ENCODE peak calls at places on chromosomes 6 and 20, in seven cellular contexts. One of them, this sample, is unnamed.

GRCh38 chr20:14717124-14718004 is 380.0 kb upstream of the FLRT3 start:
- DNase-seq in cardiac fibroblast: no peak
- DNase-seq in CD8-positive, alpha-beta T cell: no peak
- DNase-seq in bronchial epithelial cell: no peak
- DNase-seq in fibroblast of the aortic adventitia: no peak
- DNase-seq in AG10803: no peak
- DNase-seq in left lung: no peak
- DNase-seq in this sample: no peak

GRCh38 chr6:136535017-136535416 is 15.2 kb downstream of the MAP7 start:
- DNase-seq in cardiac fibroblast: no peak
- DNase-seq in CD8-positive, alpha-beta T cell: no peak
- DNase-seq in bronchial epithelial cell: no peak
- DNase-seq in fibroblast of the aortic adventitia: no peak
- DNase-seq in AG10803: no peak
- DNase-seq in left lung: no peak
- DNase-seq in this sample: no peak

GRCh38 chr6:116876635-116877611 is at the start of gene RFX6:
- DNase-seq in cardiac fibroblast: no peak
- DNase-seq in CD8-positive, alpha-beta T cell: no peak
- DNase-seq in bronchial epithelial cell: no peak
- DNase-seq in fibroblast of the aortic adventitia: no peak
- DNase-seq in AG10803: no peak
- DNase-seq in left lung: peak; percentile 29
- DNase-seq in this sample: no peak

GRCh38 chr6:44416103-44416502 is 28.6 kb downstream of the CDC5L start:
- DNase-seq in cardiac fibroblast: peak; percentile 34
- DNase-seq in CD8-positive, alpha-beta T cell: no peak
- DNase-seq in bronchial epithelial cell: peak; percentile 41
- DNase-seq in fibroblast of the aortic adventitia: peak; percentile 41
- DNase-seq in AG10803: peak; percentile 38
- DNase-seq in left lung: no peak
- DNase-seq in this sample: peak; percentile 36

GRCh38 chr6:34587325-34587724 is 31.2 kb upstream of the SPDEF start:
- DNase-seq in cardiac fibroblast: no peak
- DNase-seq in CD8-positive, alpha-beta T cell: no peak
- DNase-seq in bronchial epithelial cell: peak; percentile 38
- DNase-seq in fibroblast of the aortic adventitia: no peak
- DNase-seq in AG10803: no peak
- DNase-seq in left lung: no peak
- DNase-seq in this sample: no peak

GRCh38 chr20:33298391-33298790 is 15.4 kb downstream of the BPIFB1 start:
- DNase-seq in cardiac fibroblast: no peak
- DNase-seq in CD8-positive, alpha-beta T cell: no peak
- DNase-seq in bronchial epithelial cell: no peak
- DNase-seq in fibroblast of the aortic adventitia: no peak
- DNase-seq in AG10803: no peak
- DNase-seq in left lung: no peak
- DNase-seq in this sample: no peak

GRCh38 chr6:10081075-10081474 is 333.8 kb downstream of the TFAP2A start:
- DNase-seq in cardiac fibroblast: no peak
- DNase-seq in CD8-positive, alpha-beta T cell: no peak
- DNase-seq in bronchial epithelial cell: peak; percentile 57
- DNase-seq in fibroblast of the aortic adventitia: no peak
- DNase-seq in AG10803: no peak
- DNase-seq in left lung: no peak
- DNase-seq in this sample: no peak

GRCh38 chr20:53547664-53548239 is 45.9 kb downstream of the ZNF217 start:
- DNase-seq in cardiac fibroblast: peak; percentile 82
- DNase-seq in CD8-positive, alpha-beta T cell: peak; percentile 26
- DNase-seq in bronchial epithelial cell: peak; percentile 58
- DNase-seq in fibroblast of the aortic adventitia: peak; percentile 81
- DNase-seq in AG10803: peak; percentile 74
- DNase-seq in left lung: no peak
- DNase-seq in this sample: peak; percentile 84

GRCh38 chr6:52610745-52611355 is 34.0 kb upstream of the TRAM2 start:
- DNase-seq in cardiac fibroblast: peak; percentile 37
- DNase-seq in CD8-positive, alpha-beta T cell: no peak
- DNase-seq in bronchial epithelial cell: peak; percentile 70
- DNase-seq in fibroblast of the aortic adventitia: no peak
- DNase-seq in AG10803: peak; percentile 54
- DNase-seq in left lung: no peak
- DNase-seq in this sample: no peak

GRCh38 chr6:31582230-31582601 is at the start of gene LTB:
- DNase-seq in cardiac fibroblast: no peak
- DNase-seq in CD8-positive, alpha-beta T cell: peak; percentile 80
- DNase-seq in bronchial epithelial cell: no peak
- DNase-seq in fibroblast of the aortic adventitia: no peak
- DNase-seq in AG10803: no peak
- DNase-seq in left lung: no peak
- DNase-seq in this sample: no peak

GRCh38 chr6:36827261-36828079 is 11.8 kb downstream of the CPNE5 start:
- DNase-seq in cardiac fibroblast: peak; percentile 92
- DNase-seq in CD8-positive, alpha-beta T cell: no peak
- DNase-seq in bronchial epithelial cell: peak; percentile 55
- DNase-seq in fibroblast of the aortic adventitia: peak; percentile 82
- DNase-seq in AG10803: peak; percentile 54
- DNase-seq in left lung: peak; percentile 59
- DNase-seq in this sample: peak; percentile 95

GRCh38 chr6:11197175-11197535 is 35.3 kb downstream of the NEDD9 start:
- DNase-seq in cardiac fibroblast: peak; percentile 92
- DNase-seq in CD8-positive, alpha-beta T cell: no peak
- DNase-seq in bronchial epithelial cell: no peak
- DNase-seq in fibroblast of the aortic adventitia: peak; percentile 77
- DNase-seq in AG10803: peak; percentile 97
- DNase-seq in left lung: no peak
- DNase-seq in this sample: peak; percentile 79

GRCh38 chr6:33678932-33679478 is 32.5 kb downstream of the UQCC2 start:
- DNase-seq in cardiac fibroblast: no peak
- DNase-seq in CD8-positive, alpha-beta T cell: no peak
- DNase-seq in bronchial epithelial cell: no peak
- DNase-seq in fibroblast of the aortic adventitia: no peak
- DNase-seq in AG10803: no peak
- DNase-seq in left lung: no peak
- DNase-seq in this sample: no peak

GRCh38 chr20:46011631-46012482 is 3.1 kb downstream of the MMP9 start:
- DNase-seq in cardiac fibroblast: peak; percentile 25
- DNase-seq in CD8-positive, alpha-beta T cell: no peak
- DNase-seq in bronchial epithelial cell: peak; percentile 50
- DNase-seq in fibroblast of the aortic adventitia: no peak
- DNase-seq in AG10803: peak; percentile 10
- DNase-seq in left lung: peak; percentile 77
- DNase-seq in this sample: peak; percentile 46

GRCh38 chr6:85641916-85642773 is 541 bp downstream of the SYNCRIP start:
- DNase-seq in cardiac fibroblast: peak; percentile 55
- DNase-seq in CD8-positive, alpha-beta T cell: peak; percentile 48
- DNase-seq in bronchial epithelial cell: peak; percentile 28
- DNase-seq in fibroblast of the aortic adventitia: peak; percentile 45
- DNase-seq in AG10803: peak; percentile 46
- DNase-seq in left lung: peak; percentile 66
- DNase-seq in this sample: peak; percentile 51

GRCh38 chr6:4008324-4009047 is 70.5 kb downstream of the FAM217A start:
- DNase-seq in cardiac fibroblast: peak; percentile 90
- DNase-seq in CD8-positive, alpha-beta T cell: no peak
- DNase-seq in bronchial epithelial cell: peak; percentile 82
- DNase-seq in fibroblast of the aortic adventitia: peak; percentile 95
- DNase-seq in AG10803: peak; percentile 91
- DNase-seq in left lung: no peak
- DNase-seq in this sample: peak; percentile 90

GRCh38 chr6:50087231-50087954 is 37.7 kb upstream of the DEFB112 start:
- DNase-seq in cardiac fibroblast: peak; percentile 2
- DNase-seq in CD8-positive, alpha-beta T cell: no peak
- DNase-seq in bronchial epithelial cell: peak; percentile 68
- DNase-seq in fibroblast of the aortic adventitia: peak; percentile 8
- DNase-seq in AG10803: peak; percentile 91
- DNase-seq in left lung: no peak
- DNase-seq in this sample: peak; percentile 7

GRCh38 chr6:36858407-36858981 is 16.1 kb downstream of the PPIL1 start:
- DNase-seq in cardiac fibroblast: peak; percentile 85
- DNase-seq in CD8-positive, alpha-beta T cell: no peak
- DNase-seq in bronchial epithelial cell: no peak
- DNase-seq in fibroblast of the aortic adventitia: peak; percentile 93
- DNase-seq in AG10803: peak; percentile 80
- DNase-seq in left lung: no peak
- DNase-seq in this sample: peak; percentile 87

GRCh38 chr6:122719176-122719575 is 60.3 kb upstream of the FABP7 start:
- DNase-seq in cardiac fibroblast: no peak
- DNase-seq in CD8-positive, alpha-beta T cell: no peak
- DNase-seq in bronchial epithelial cell: no peak
- DNase-seq in fibroblast of the aortic adventitia: no peak
- DNase-seq in AG10803: no peak
- DNase-seq in left lung: no peak
- DNase-seq in this sample: no peak

GRCh38 chr6:4093288-4093687 is 14.4 kb upstream of the FAM217A start:
- DNase-seq in cardiac fibroblast: no peak
- DNase-seq in CD8-positive, alpha-beta T cell: no peak
- DNase-seq in bronchial epithelial cell: no peak
- DNase-seq in fibroblast of the aortic adventitia: no peak
- DNase-seq in AG10803: no peak
- DNase-seq in left lung: no peak
- DNase-seq in this sample: no peak

GRCh38 chr6:79111549-79111948 is 33.5 kb upstream of the PHIP start:
- DNase-seq in cardiac fibroblast: no peak
- DNase-seq in CD8-positive, alpha-beta T cell: no peak
- DNase-seq in bronchial epithelial cell: no peak
- DNase-seq in fibroblast of the aortic adventitia: no peak
- DNase-seq in AG10803: no peak
- DNase-seq in left lung: no peak
- DNase-seq in this sample: no peak

GRCh38 chr6:42251500-42251899 is 33.8 kb upstream of the MRPS10 start:
- DNase-seq in cardiac fibroblast: peak; percentile 53
- DNase-seq in CD8-positive, alpha-beta T cell: no peak
- DNase-seq in bronchial epithelial cell: no peak
- DNase-seq in fibroblast of the aortic adventitia: peak; percentile 67
- DNase-seq in AG10803: peak; percentile 87
- DNase-seq in left lung: no peak
- DNase-seq in this sample: no peak

GRCh38 chr6:148258868-148259267 is 83.8 kb upstream of the SASH1 start:
- DNase-seq in cardiac fibroblast: no peak
- DNase-seq in CD8-positive, alpha-beta T cell: no peak
- DNase-seq in bronchial epithelial cell: no peak
- DNase-seq in fibroblast of the aortic adventitia: no peak
- DNase-seq in AG10803: no peak
- DNase-seq in left lung: no peak
- DNase-seq in this sample: no peak

DNA sequence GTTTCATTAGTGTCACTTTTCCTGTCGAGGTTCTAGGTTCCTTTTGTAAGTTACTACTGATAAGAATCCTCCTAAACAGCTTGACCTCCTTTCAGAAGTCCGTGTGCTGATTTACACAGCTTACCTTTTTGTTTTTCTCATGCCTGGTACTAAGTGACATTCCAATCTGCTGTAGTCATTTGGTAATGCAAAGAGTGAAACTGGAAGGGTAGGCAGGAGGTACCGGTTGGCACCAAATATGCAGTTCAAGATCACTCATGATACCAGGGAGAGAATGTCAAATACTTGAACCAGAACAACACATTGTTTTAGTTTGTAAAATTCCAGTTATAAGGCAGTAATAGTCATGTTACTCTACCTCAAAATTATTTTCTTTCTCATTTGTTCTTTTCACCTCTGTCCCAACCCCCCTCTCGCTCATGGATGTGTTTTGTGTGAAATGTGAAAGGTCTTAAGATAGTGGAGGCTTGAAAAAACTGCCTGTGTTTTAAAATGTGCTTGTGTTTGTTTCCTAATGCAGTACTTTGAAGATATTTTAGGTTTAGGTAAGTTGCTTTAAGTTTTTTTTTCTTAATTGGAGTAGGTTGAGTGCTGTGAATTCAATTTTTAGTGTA is 23.2 kb downstream of the AFDN start:
- DNase-seq in cardiac fibroblast: peak; percentile 38
- DNase-seq in CD8-positive, alpha-beta T cell: no peak
- DNase-seq in bronchial epithelial cell: peak; percentile 96
- DNase-seq in fibroblast of the aortic adventitia: no peak
- DNase-seq in AG10803: no peak
- DNase-seq in left lung: no peak
- DNase-seq in this sample: peak; percentile 53
- H3K4me3 ChIP-seq in cardiac fibroblast: no peak overlapping the region
- H3K4me3 ChIP-seq in CD8-positive, alpha-beta T cell: no peak overlapping the region
- H3K4me3 ChIP-seq in bronchial epithelial cell: no peak overlapping the region
- H3K4me3 ChIP-seq in fibroblast of the aortic adventitia: no peak overlapping the region
- H3K4me3 ChIP-seq in AG10803: no peak overlapping the region
- H3K4me3 ChIP-seq in left lung: no peak overlapping the region
- H3K4me3 ChIP-seq in this sample: no peak overlapping the region

DNA sequence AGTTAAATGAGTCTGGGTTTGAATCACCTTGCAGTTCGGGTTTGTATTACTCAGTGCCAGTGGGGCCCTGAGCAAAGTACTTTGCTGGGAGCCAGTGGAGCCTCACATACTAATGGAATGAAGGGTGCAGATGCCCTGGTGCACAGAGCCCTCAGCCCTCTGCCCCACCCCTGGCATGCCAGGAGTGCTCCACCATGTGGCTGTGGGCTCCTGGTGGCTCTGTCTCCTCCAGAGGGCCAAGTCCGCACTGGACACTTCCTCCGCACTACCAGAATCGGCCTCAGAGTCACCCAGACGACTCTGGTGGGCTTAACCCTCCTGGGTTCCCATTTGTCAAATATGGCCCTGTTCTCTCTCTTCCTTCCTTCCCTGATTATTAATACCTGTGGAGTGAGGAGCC is 94.0 kb downstream of the STK35 start:
- DNase-seq in cardiac fibroblast: no peak
- DNase-seq in CD8-positive, alpha-beta T cell: no peak
- DNase-seq in bronchial epithelial cell: no peak
- DNase-seq in fibroblast of the aortic adventitia: no peak
- DNase-seq in AG10803: no peak
- DNase-seq in left lung: no peak
- DNase-seq in this sample: no peak
- TF ChIP-seq CTCF in cardiac fibroblast: no peak
- TF ChIP-seq CTCF in CD8-positive, alpha-beta T cell: no peak
- TF ChIP-seq CTCF in bronchial epithelial cell: no peak
- TF ChIP-seq CTCF in fibroblast of the aortic adventitia: no peak
- TF ChIP-seq CTCF in AG10803: no peak
- TF ChIP-seq CTCF in left lung: no peak
- TF ChIP-seq CTCF in this sample: no peak

DNA sequence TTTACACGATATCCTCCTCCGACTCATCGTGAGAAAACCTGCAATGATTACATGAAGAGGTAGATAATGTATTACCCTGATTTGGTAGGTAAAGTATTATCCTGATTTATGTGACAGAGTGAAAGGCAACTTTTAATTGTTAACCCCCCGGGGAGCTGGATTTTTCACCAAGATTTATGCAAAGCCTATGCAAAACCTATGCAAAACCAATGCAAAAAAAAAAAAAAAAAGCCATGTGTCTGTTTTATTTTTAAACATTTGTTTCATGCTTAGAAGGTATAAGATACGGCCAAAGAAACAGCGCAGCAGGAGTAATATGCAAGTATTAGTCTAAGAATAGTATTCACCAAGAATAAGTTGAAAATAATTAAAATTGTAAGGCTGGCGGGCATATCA is 109.9 kb downstream of the IPCEF1 start:
- DNase-seq in cardiac fibroblast: no peak
- DNase-seq in CD8-positive, alpha-beta T cell: no peak
- DNase-seq in bronchial epithelial cell: no peak
- DNase-seq in fibroblast of the aortic adventitia: no peak
- DNase-seq in AG10803: no peak
- DNase-seq in left lung: no peak
- DNase-seq in this sample: no peak
- H3K4me3 ChIP-seq in cardiac fibroblast: no peak overlapping the region
- H3K4me3 ChIP-seq in CD8-positive, alpha-beta T cell: peak overlapping the region; percentile 69
- H3K4me3 ChIP-seq in bronchial epithelial cell: no peak overlapping the region
- H3K4me3 ChIP-seq in fibroblast of the aortic adventitia: no peak overlapping the region
- H3K4me3 ChIP-seq in AG10803: no peak overlapping the region
- H3K4me3 ChIP-seq in left lung: peak overlapping the region; percentile 6
- H3K4me3 ChIP-seq in this sample: no peak overlapping the region

GRCh38 chr20:55417797-55418196 is 587.5 kb downstream of the CBLN4 start:
- DNase-seq in cardiac fibroblast: no peak
- DNase-seq in CD8-positive, alpha-beta T cell: no peak
- DNase-seq in bronchial epithelial cell: no peak
- DNase-seq in fibroblast of the aortic adventitia: no peak
- DNase-seq in AG10803: no peak
- DNase-seq in left lung: no peak
- DNase-seq in this sample: no peak

GRCh38 chr20:55415567-55416142 is 589.7 kb downstream of the CBLN4 start:
- DNase-seq in cardiac fibroblast: peak; percentile 5
- DNase-seq in CD8-positive, alpha-beta T cell: no peak
- DNase-seq in bronchial epithelial cell: peak; percentile 60
- DNase-seq in fibroblast of the aortic adventitia: no peak
- DNase-seq in AG10803: peak; percentile 0
- DNase-seq in left lung: no peak
- DNase-seq in this sample: no peak
- TF ChIP-seq CTCF in cardiac fibroblast: peak; percentile 1
- TF ChIP-seq CTCF in CD8-positive, alpha-beta T cell: no peak
- TF ChIP-seq CTCF in bronchial epithelial cell: peak; percentile 37
- TF ChIP-seq CTCF in fibroblast of the aortic adventitia: no peak
- TF ChIP-seq CTCF in AG10803: peak; percentile 7
- TF ChIP-seq CTCF in left lung: no peak
- TF ChIP-seq CTCF in this sample: no peak